ENCODE peak calls at places on chromosomes 7 and 10, in six cellular contexts. R is right lobe of liver, B is ascending aorta, E is AG04449, V is anterior cingulate cortex, M is brain microvascular endothelial cell. D is an unnamed sample.

GRCh38 chr10:100806356-100806645 is 60.9 kb downstream of the PAX2 start:
- DNase-seq in R (no peak), B (no peak), E (no peak), V (no peak), M (no peak), D (no peak)

GRCh38 chr7:122303971-122304603 is 463 bp downstream of the FEZF1 start:
- DNase-seq in R (no peak), B (no peak), E (no peak), V (no peak), M (no peak), D (no peak)

GRCh38 chr7:112205348-112206237 is 606 bp downstream of the DOCK4 start:
- DNase-seq in R (peak), B (peak), E (no peak), V (peak), M (peak), D (no peak)

GRCh38 chr7:155183655-155184054 is 113.5 kb downstream of the HTR5A start:
- DNase-seq in R (peak), B (no peak), E (no peak), V (no peak), M (no peak), D (no peak)

GRCh38 chr10:74026428-74026979 is 28.6 kb downstream of the VCL start:
- DNase-seq in R (no peak), B (no peak), E (no peak), V (no peak), M (no peak), D (no peak)

GRCh38 chr7:130930260-130930659 is 196.3 kb upstream of the KLF14 start:
- DNase-seq in R (no peak), B (no peak), E (no peak), V (no peak), M (no peak), D (no peak)

GRCh38 chr7:27347261-27347610 is 104.6 kb downstream of the EVX1 start:
- DNase-seq in R (no peak), B (no peak), E (no peak), V (no peak), M (no peak), D (no peak)

GRCh38 chr10:34768261-34768971 is 46.7 kb downstream of the PARD3 start:
- DNase-seq in R (peak), B (peak), E (no peak), V (no peak), M (no peak), D (no peak)

GRCh38 chr10:71075066-71075758 is 137.2 kb upstream of the UNC5B start:
- DNase-seq in R (peak), B (peak), E (no peak), V (no peak), M (no peak), D (no peak)

D was measured in NCI-H1417 treated with DMSO at 0.1 percent for 48 hours.